ENCODE peak calls at places on chromosomes 13 and 19, in five cellular contexts. T, R, P, N and O are unnamed samples. For H3K27me3, the result is how much of the 10 kb centered on the place peaks cover.

GRCh38 chr19:6125571-6125989 is 9.9 kb upstream of the ACSBG2 start:
- DNase-seq in P (peak), R (no peak), T (no peak), N (peak), O (peak)

GRCh38 chr13:85236431-85236830 is 562.8 kb downstream of the SLITRK6 start:
- DNase-seq in R (no peak), T (no peak), N (no peak), P (no peak), O (no peak)

GRCh38 chr13:77545626-77546412 is 10.3 kb downstream of the SCEL start:
- DNase-seq in T (peak), P (no peak), R (no peak), N (no peak), O (no peak)

GRCh38 chr13:51453959-51454703 is 1.3 kb upstream of the INTS6 start:
- DNase-seq in T (no peak), N (peak), P (no peak), R (peak), O (peak)

GRCh38 chr13:18949970-18950369 is 231.7 kb downstream of the TUBA3C start:
- DNase-seq in R (no peak), T (no peak), N (no peak), P (no peak), O (no peak)

GRCh38 chr19:35249848-35250711 is 1.3 kb downstream of the LSR start:
- DNase-seq in P (no peak), N (peak), T (peak), R (no peak), O (no peak)

GRCh38 chr13:48476674-48477073 is 56.2 kb downstream of the RCBTB2 start:
- DNase-seq in N (no peak), T (no peak), P (no peak), R (no peak), O (no peak)

GRCh38 chr13:105343134-105343806 is 1192.2 kb downstream of the EFNB2 start:
- DNase-seq in P (no peak), N (no peak), R (no peak), T (no peak), O (no peak)

GRCh38 chr13:109145631-109146030 is 516.2 kb downstream of the MYO16 start:
- DNase-seq in P (no peak), T (no peak), N (no peak), R (no peak), O (no peak)

GRCh38 chr19:12828494-12828893 is 5.9 kb downstream of the RTBDN start:
- DNase-seq in P (no peak), R (no peak), T (no peak), N (no peak), O (no peak)
- H3K27me3 ChIP-seq in P (half or more), R (half or more), T (under half), N (under half), O (under half)

GRCh38 chr19:13057744-13058143 is 44.9 kb downstream of the LYL1 start:
- DNase-seq in N (no peak), T (no peak), R (no peak), P (no peak), O (no peak)
- H3K27me3 ChIP-seq in N (under half), T (under half), R (under half), P (under half), O (under half)

DNA sequence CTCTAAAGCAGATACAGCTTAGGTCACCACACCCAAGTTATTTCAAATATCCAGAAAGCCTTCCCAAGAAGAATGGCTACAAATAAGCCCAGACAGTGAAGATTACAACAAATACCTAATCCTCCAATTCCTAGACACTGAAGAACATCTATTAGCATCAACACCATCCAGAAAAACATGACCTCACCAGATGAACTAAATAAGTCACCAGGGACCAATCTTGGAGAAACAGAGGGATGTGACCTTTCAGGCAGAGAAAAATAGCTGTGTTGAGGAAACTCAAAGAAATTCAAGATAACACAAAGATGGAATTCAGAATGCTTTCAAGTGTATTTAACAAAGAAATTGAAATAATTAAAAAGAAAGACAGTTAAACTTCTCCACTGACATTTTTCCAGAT is 15.0 kb upstream of the CLC start:
- DNase-seq in T (no peak), N (no peak), P (no peak), R (no peak), O (no peak)
- H3K27me3 ChIP-seq in T (under half), N (under half), P (under half), R (under half), O (under half)

GRCh38 chr19:22622020-22622419 is 12.1 kb upstream of the ZNF492 start:
- DNase-seq in T (no peak), P (no peak), N (no peak), R (no peak), O (no peak)

GRCh38 chr19:22620912-22621311 is 13.2 kb upstream of the ZNF492 start:
- DNase-seq in R (no peak), P (no peak), T (no peak), N (no peak), O (no peak)

GRCh38 chr19:22619371-22619770 is 14.8 kb upstream of the ZNF492 start:
- DNase-seq in N (no peak), R (no peak), T (no peak), P (no peak), O (no peak)

GRCh38 chr19:22620401-22620800 is 13.7 kb upstream of the ZNF492 start:
- DNase-seq in T (no peak), P (no peak), N (no peak), R (no peak), O (no peak)

DNA sequence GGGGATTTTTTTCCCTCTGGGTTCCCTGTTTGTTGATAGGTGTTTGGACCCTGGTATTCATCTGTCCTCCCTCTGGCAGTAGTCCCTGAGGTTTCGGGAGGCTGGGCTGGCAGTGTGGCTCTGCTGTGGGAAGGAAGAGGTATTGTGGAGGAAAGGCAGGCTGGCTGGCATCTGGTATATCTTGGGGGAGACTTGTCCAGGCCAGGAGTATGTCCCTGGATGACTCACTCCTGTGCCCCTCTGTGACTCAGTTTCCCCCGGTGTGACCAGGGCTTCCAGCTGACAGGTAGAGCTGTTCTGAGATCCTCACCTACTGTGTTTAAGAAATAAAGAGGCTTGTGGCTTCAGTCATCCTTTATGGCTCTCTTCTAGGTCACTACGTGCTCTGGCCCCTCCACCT is 14.2 kb upstream of the ZNF492 start:
- DNase-seq in N (no peak), R (no peak), T (no peak), P (no peak), O (no peak)
- H3K27me3 ChIP-seq in N (under half), R (under half), T (under half), P (under half), O (under half)

DNA sequence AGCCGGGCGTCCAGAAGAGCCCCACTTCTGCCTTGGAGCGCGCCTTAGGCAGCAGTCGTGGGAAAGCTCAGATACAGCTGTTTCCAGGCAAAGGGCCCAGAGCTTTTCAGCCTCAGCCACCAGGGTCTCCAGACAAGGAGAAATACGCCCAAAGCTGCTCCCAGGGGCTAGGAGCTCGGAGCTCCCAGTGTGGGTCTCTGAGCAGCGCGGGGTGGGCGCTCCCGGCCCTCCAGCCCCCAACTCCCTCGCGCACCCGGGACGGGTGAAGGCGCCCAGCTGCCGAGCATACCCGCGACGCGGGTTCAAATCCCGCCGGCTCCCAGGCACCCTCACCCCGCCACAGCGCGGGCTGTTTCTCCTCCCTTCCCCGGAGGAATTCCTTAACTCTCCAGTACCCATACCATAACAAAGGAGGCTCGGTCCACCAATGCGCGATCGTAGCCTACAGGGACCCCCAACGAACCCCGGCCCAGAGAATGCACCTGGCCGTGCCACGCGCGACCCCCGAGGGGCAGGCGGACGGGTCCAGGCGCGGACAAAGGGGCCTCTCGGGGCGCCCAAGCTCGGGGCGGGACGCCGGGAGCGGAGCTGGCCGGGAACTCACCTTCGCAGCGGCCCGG is 507 bp downstream of the COL4A1 start:
- DNase-seq in N (no peak), R (no peak), T (no peak), P (no peak), O (no peak)
- H3K27me3 ChIP-seq in N (under half), R (half or more), T (under half), P (under half), O (under half)

GRCh38 chr13:112066624-112067004 is 335 bp upstream of the SOX1 start:
- DNase-seq in P (peak), R (peak), T (peak), N (no peak), O (no peak)
- H3K27me3 ChIP-seq in P (under half), R (half or more), T (under half), N (under half), O (under half)

GRCh38 chr19:17866312-17867012 is 5.3 kb upstream of the SLC5A5 start:
- DNase-seq in N (no peak), R (no peak), P (no peak), T (no peak), O (no peak)

GRCh38 chr19:17867087-17867486 is 4.7 kb upstream of the SLC5A5 start:
- DNase-seq in P (no peak), N (no peak), T (no peak), R (no peak), O (no peak)

GRCh38 chr19:17871032-17871877 is 490 bp upstream of the SLC5A5 start:
- DNase-seq in R (no peak), N (no peak), T (no peak), P (no peak), O (no peak)

GRCh38 chr19:17868669-17869068 is 3.1 kb upstream of the SLC5A5 start:
- DNase-seq in P (no peak), T (no peak), R (no peak), N (no peak), O (no peak)

DNA sequence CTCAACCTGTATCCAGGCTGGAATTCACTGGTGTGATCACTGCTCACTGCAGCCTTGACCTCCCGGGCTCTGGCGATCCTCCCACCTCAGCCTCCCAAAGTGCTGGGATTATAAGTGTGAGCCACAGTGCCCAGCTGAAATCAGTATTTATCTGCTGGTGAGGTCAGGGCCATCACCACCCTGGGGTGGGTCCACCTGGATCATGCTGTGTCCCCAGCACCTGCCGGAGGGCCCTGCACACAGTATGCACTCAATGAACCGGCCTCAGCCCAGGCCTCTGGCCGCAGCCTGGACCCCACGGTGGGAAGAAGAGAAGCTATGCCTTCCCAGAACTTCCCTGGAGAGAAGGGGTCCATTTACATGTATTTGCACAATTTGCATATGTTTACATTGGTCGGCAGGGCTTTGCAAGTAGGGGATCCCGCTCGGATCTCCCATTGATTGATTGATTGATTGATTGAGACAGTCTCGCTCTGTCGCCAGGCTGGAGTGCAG is 2.6 kb upstream of the SLC5A5 start:
- DNase-seq in T (no peak), N (no peak), R (no peak), P (no peak), O (no peak)
- H3K27me3 ChIP-seq in T (under half), N (under half), R (under half), P (under half), O (under half)